ENCODE peak calls at places on chromosome 7, in eight cellular contexts. One of them, this sample, is unnamed.

GRCh38 chr7:157016352-157017041 is 6.0 kb upstream of the MNX1 start:
- DNase-seq in cardiac fibroblast: no peak
- DNase-seq in fibroblast of villous mesenchyme: no peak
- DNase-seq in HFF-Myc: no peak
- DNase-seq in transverse colon: no peak
- DNase-seq in PC-3: no peak
- DNase-seq in colonic mucosa: peak
- DNase-seq in esophagus squamous epithelium: no peak
- DNase-seq in this sample: no peak

GRCh38 chr7:132635127-132635526 is 58.9 kb upstream of the PLXNA4 start:
- DNase-seq in cardiac fibroblast: no peak
- DNase-seq in fibroblast of villous mesenchyme: no peak
- DNase-seq in HFF-Myc: no peak
- DNase-seq in transverse colon: no peak
- DNase-seq in PC-3: no peak
- DNase-seq in colonic mucosa: no peak
- DNase-seq in esophagus squamous epithelium: no peak
- DNase-seq in this sample: no peak

GRCh38 chr7:34544621-34545020 is 113.4 kb upstream of the NPSR1 start:
- DNase-seq in cardiac fibroblast: no peak
- DNase-seq in fibroblast of villous mesenchyme: no peak
- DNase-seq in HFF-Myc: no peak
- DNase-seq in transverse colon: no peak
- DNase-seq in PC-3: no peak
- DNase-seq in colonic mucosa: no peak
- DNase-seq in esophagus squamous epithelium: no peak
- DNase-seq in this sample: no peak

GRCh38 chr7:24366901-24367300 is 82.9 kb downstream of the NPY start:
- DNase-seq in cardiac fibroblast: no peak
- DNase-seq in fibroblast of villous mesenchyme: no peak
- DNase-seq in HFF-Myc: no peak
- DNase-seq in transverse colon: no peak
- DNase-seq in PC-3: no peak
- DNase-seq in colonic mucosa: no peak
- DNase-seq in esophagus squamous epithelium: no peak
- DNase-seq in this sample: no peak

GRCh38 chr7:125409921-125410320 is 480.3 kb upstream of the POT1 start:
- DNase-seq in cardiac fibroblast: no peak
- DNase-seq in fibroblast of villous mesenchyme: no peak
- DNase-seq in HFF-Myc: no peak
- DNase-seq in transverse colon: no peak
- DNase-seq in PC-3: no peak
- DNase-seq in colonic mucosa: no peak
- DNase-seq in esophagus squamous epithelium: no peak
- DNase-seq in this sample: no peak

GRCh38 chr7:158444501-158445420 is 142.9 kb downstream of the PTPRN2 start:
- DNase-seq in cardiac fibroblast: no peak
- DNase-seq in fibroblast of villous mesenchyme: no peak
- DNase-seq in HFF-Myc: no peak
- DNase-seq in transverse colon: no peak
- DNase-seq in PC-3: no peak
- DNase-seq in colonic mucosa: no peak
- DNase-seq in esophagus squamous epithelium: no peak
- DNase-seq in this sample: no peak

GRCh38 chr7:96253441-96253840 is 68.5 kb downstream of the SLC25A13 start:
- DNase-seq in cardiac fibroblast: no peak
- DNase-seq in fibroblast of villous mesenchyme: no peak
- DNase-seq in HFF-Myc: no peak
- DNase-seq in transverse colon: no peak
- DNase-seq in PC-3: no peak
- DNase-seq in colonic mucosa: no peak
- DNase-seq in esophagus squamous epithelium: no peak
- DNase-seq in this sample: no peak

GRCh38 chr7:51318886-51319579 is 2.4 kb upstream of the COBL start:
- DNase-seq in cardiac fibroblast: no peak
- DNase-seq in fibroblast of villous mesenchyme: no peak
- DNase-seq in HFF-Myc: no peak
- DNase-seq in transverse colon: peak
- DNase-seq in PC-3: no peak
- DNase-seq in colonic mucosa: peak
- DNase-seq in esophagus squamous epithelium: no peak
- DNase-seq in this sample: no peak

GRCh38 chr7:66503551-66504031 is 125.1 kb upstream of the KCTD7 start:
- DNase-seq in cardiac fibroblast: no peak
- DNase-seq in fibroblast of villous mesenchyme: no peak
- DNase-seq in HFF-Myc: no peak
- DNase-seq in transverse colon: no peak
- DNase-seq in PC-3: no peak
- DNase-seq in colonic mucosa: no peak
- DNase-seq in esophagus squamous epithelium: no peak
- DNase-seq in this sample: no peak

GRCh38 chr7:49774459-49775064 is 1.1 kb downstream of the VWC2 start:
- DNase-seq in cardiac fibroblast: no peak
- DNase-seq in fibroblast of villous mesenchyme: no peak
- DNase-seq in HFF-Myc: no peak
- DNase-seq in transverse colon: no peak
- DNase-seq in PC-3: no peak
- DNase-seq in colonic mucosa: peak
- DNase-seq in esophagus squamous epithelium: no peak
- DNase-seq in this sample: no peak

GRCh38 chr7:26388256-26388655 is 96.6 kb downstream of the SNX10 start:
- DNase-seq in cardiac fibroblast: no peak
- DNase-seq in fibroblast of villous mesenchyme: no peak
- DNase-seq in HFF-Myc: no peak
- DNase-seq in transverse colon: no peak
- DNase-seq in PC-3: no peak
- DNase-seq in colonic mucosa: no peak
- DNase-seq in esophagus squamous epithelium: no peak
- DNase-seq in this sample: no peak

GRCh38 chr7:35761882-35762720 is 38.8 kb upstream of the SEPTIN7 start:
- DNase-seq in cardiac fibroblast: peak
- DNase-seq in fibroblast of villous mesenchyme: peak
- DNase-seq in HFF-Myc: peak
- DNase-seq in transverse colon: no peak
- DNase-seq in PC-3: no peak
- DNase-seq in colonic mucosa: no peak
- DNase-seq in esophagus squamous epithelium: no peak
- DNase-seq in this sample: no peak

GRCh38 chr7:24227603-24228359 is 56.2 kb upstream of the NPY start:
- DNase-seq in cardiac fibroblast: no peak
- DNase-seq in fibroblast of villous mesenchyme: no peak
- DNase-seq in HFF-Myc: no peak
- DNase-seq in transverse colon: no peak
- DNase-seq in PC-3: no peak
- DNase-seq in colonic mucosa: no peak
- DNase-seq in esophagus squamous epithelium: no peak
- DNase-seq in this sample: no peak

GRCh38 chr7:3065724-3066143 is 22.1 kb upstream of the CARD11 start:
- DNase-seq in cardiac fibroblast: peak
- DNase-seq in fibroblast of villous mesenchyme: peak
- DNase-seq in HFF-Myc: no peak
- DNase-seq in transverse colon: peak
- DNase-seq in PC-3: peak
- DNase-seq in colonic mucosa: peak
- DNase-seq in esophagus squamous epithelium: no peak
- DNase-seq in this sample: peak

GRCh38 chr7:116528008-116528789 is 3.4 kb downstream of the CAV1 start:
- DNase-seq in cardiac fibroblast: peak
- DNase-seq in fibroblast of villous mesenchyme: peak
- DNase-seq in HFF-Myc: peak
- DNase-seq in transverse colon: peak
- DNase-seq in PC-3: peak
- DNase-seq in colonic mucosa: peak
- DNase-seq in esophagus squamous epithelium: no peak
- DNase-seq in this sample: peak

GRCh38 chr7:105210721-105211205 is 178.0 kb downstream of the SRPK2 start:
- DNase-seq in cardiac fibroblast: peak
- DNase-seq in fibroblast of villous mesenchyme: no peak
- DNase-seq in HFF-Myc: no peak
- DNase-seq in transverse colon: no peak
- DNase-seq in PC-3: no peak
- DNase-seq in colonic mucosa: no peak
- DNase-seq in esophagus squamous epithelium: no peak
- DNase-seq in this sample: no peak

GRCh38 chr7:30612658-30613265 is 18.1 kb downstream of the GARS1 start:
- DNase-seq in cardiac fibroblast: no peak
- DNase-seq in fibroblast of villous mesenchyme: no peak
- DNase-seq in HFF-Myc: no peak
- DNase-seq in transverse colon: no peak
- DNase-seq in PC-3: no peak
- DNase-seq in colonic mucosa: no peak
- DNase-seq in esophagus squamous epithelium: no peak
- DNase-seq in this sample: peak

GRCh38 chr7:101814081-101814995 is 3.1 kb upstream of the CUX1 start:
- DNase-seq in cardiac fibroblast: peak
- DNase-seq in fibroblast of villous mesenchyme: peak
- DNase-seq in HFF-Myc: no peak
- DNase-seq in transverse colon: peak
- DNase-seq in PC-3: peak
- DNase-seq in colonic mucosa: peak
- DNase-seq in esophagus squamous epithelium: no peak
- DNase-seq in this sample: peak

GRCh38 chr7:101817930-101818698 is 688 bp downstream of the CUX1 start:
- DNase-seq in cardiac fibroblast: peak
- DNase-seq in fibroblast of villous mesenchyme: peak
- DNase-seq in HFF-Myc: no peak
- DNase-seq in transverse colon: no peak
- DNase-seq in PC-3: no peak
- DNase-seq in colonic mucosa: no peak
- DNase-seq in esophagus squamous epithelium: no peak
- DNase-seq in this sample: no peak

GRCh38 chr7:138515001-138515528 is 55.0 kb downstream of the TRIM24 start:
- DNase-seq in cardiac fibroblast: no peak
- DNase-seq in fibroblast of villous mesenchyme: no peak
- DNase-seq in HFF-Myc: no peak
- DNase-seq in transverse colon: no peak
- DNase-seq in PC-3: no peak
- DNase-seq in colonic mucosa: no peak
- DNase-seq in esophagus squamous epithelium: no peak
- DNase-seq in this sample: no peak

GRCh38 chr7:99001482-99002145 is 123.3 kb downstream of the TRRAP start:
- DNase-seq in cardiac fibroblast: no peak
- DNase-seq in fibroblast of villous mesenchyme: no peak
- DNase-seq in HFF-Myc: no peak
- DNase-seq in transverse colon: no peak
- DNase-seq in PC-3: no peak
- DNase-seq in colonic mucosa: no peak
- DNase-seq in esophagus squamous epithelium: no peak
- DNase-seq in this sample: peak

GRCh38 chr7:30681262-30682130 is 760 bp downstream of the CRHR2 start:
- DNase-seq in cardiac fibroblast: no peak
- DNase-seq in fibroblast of villous mesenchyme: no peak
- DNase-seq in HFF-Myc: no peak
- DNase-seq in transverse colon: no peak
- DNase-seq in PC-3: no peak
- DNase-seq in colonic mucosa: no peak
- DNase-seq in esophagus squamous epithelium: no peak
- DNase-seq in this sample: no peak

GRCh38 chr7:87330942-87331341 is 14.5 kb upstream of the CROT start:
- DNase-seq in cardiac fibroblast: no peak
- DNase-seq in fibroblast of villous mesenchyme: no peak
- DNase-seq in HFF-Myc: no peak
- DNase-seq in transverse colon: no peak
- DNase-seq in PC-3: no peak
- DNase-seq in colonic mucosa: no peak
- DNase-seq in esophagus squamous epithelium: no peak
- DNase-seq in this sample: no peak

GRCh38 chr7:142519077-142519789 is 230.0 kb upstream of the PRSS1 start:
- DNase-seq in cardiac fibroblast: peak
- DNase-seq in fibroblast of villous mesenchyme: no peak
- DNase-seq in HFF-Myc: no peak
- DNase-seq in transverse colon: no peak
- DNase-seq in PC-3: no peak
- DNase-seq in colonic mucosa: no peak
- DNase-seq in esophagus squamous epithelium: no peak
- DNase-seq in this sample: no peak
- TF ChIP-seq CTCF in cardiac fibroblast: no peak
- TF ChIP-seq CTCF in fibroblast of villous mesenchyme: peak
- TF ChIP-seq CTCF in HFF-Myc: no peak
- TF ChIP-seq CTCF in transverse colon: no peak
- TF ChIP-seq CTCF in PC-3: peak
- TF ChIP-seq CTCF in colonic mucosa: no peak
- TF ChIP-seq CTCF in esophagus squamous epithelium: no peak
- TF ChIP-seq CTCF in this sample: no peak

GRCh38 chr7:44212018-44212417 is 11.2 kb downstream of the YKT6 start:
- DNase-seq in cardiac fibroblast: no peak
- DNase-seq in fibroblast of villous mesenchyme: no peak
- DNase-seq in HFF-Myc: no peak
- DNase-seq in transverse colon: no peak
- DNase-seq in PC-3: no peak
- DNase-seq in colonic mucosa: no peak
- DNase-seq in esophagus squamous epithelium: no peak
- DNase-seq in this sample: no peak
- H3K4me3 ChIP-seq in cardiac fibroblast: no peak
- H3K4me3 ChIP-seq in fibroblast of villous mesenchyme: no peak
- H3K4me3 ChIP-seq in HFF-Myc: no peak
- H3K4me3 ChIP-seq in transverse colon: no peak
- H3K4me3 ChIP-seq in PC-3: no peak
- H3K4me3 ChIP-seq in colonic mucosa: no peak
- H3K4me3 ChIP-seq in esophagus squamous epithelium: no peak
- H3K4me3 ChIP-seq in this sample: no peak

GRCh38 chr7:100722480-100723212 is 2.4 kb downstream of the EPO start:
- DNase-seq in cardiac fibroblast: no peak
- DNase-seq in fibroblast of villous mesenchyme: no peak
- DNase-seq in HFF-Myc: no peak
- DNase-seq in transverse colon: no peak
- DNase-seq in PC-3: no peak
- DNase-seq in colonic mucosa: no peak
- DNase-seq in esophagus squamous epithelium: no peak
- DNase-seq in this sample: no peak

GRCh38 chr7:100720645-100721504 is 607 bp downstream of the EPO start:
- DNase-seq in cardiac fibroblast: no peak
- DNase-seq in fibroblast of villous mesenchyme: no peak
- DNase-seq in HFF-Myc: no peak
- DNase-seq in transverse colon: no peak
- DNase-seq in PC-3: no peak
- DNase-seq in colonic mucosa: no peak
- DNase-seq in esophagus squamous epithelium: no peak
- DNase-seq in this sample: no peak

GRCh38 chr7:100720320-100720644 is at the start of gene EPO:
- DNase-seq in cardiac fibroblast: no peak
- DNase-seq in fibroblast of villous mesenchyme: no peak
- DNase-seq in HFF-Myc: no peak
- DNase-seq in transverse colon: no peak
- DNase-seq in PC-3: no peak
- DNase-seq in colonic mucosa: no peak
- DNase-seq in esophagus squamous epithelium: no peak
- DNase-seq in this sample: no peak

GRCh38 chr7:100721505-100721812 is 1.2 kb downstream of the EPO start:
- DNase-seq in cardiac fibroblast: no peak
- DNase-seq in fibroblast of villous mesenchyme: no peak
- DNase-seq in HFF-Myc: no peak
- DNase-seq in transverse colon: no peak
- DNase-seq in PC-3: no peak
- DNase-seq in colonic mucosa: no peak
- DNase-seq in esophagus squamous epithelium: no peak
- DNase-seq in this sample: no peak

GRCh38 chr7:100719523-100720319 is 547 bp upstream of the EPO start:
- DNase-seq in cardiac fibroblast: peak
- DNase-seq in fibroblast of villous mesenchyme: peak
- DNase-seq in HFF-Myc: no peak
- DNase-seq in transverse colon: peak
- DNase-seq in PC-3: peak
- DNase-seq in colonic mucosa: no peak
- DNase-seq in esophagus squamous epithelium: no peak
- DNase-seq in this sample: peak
- TF ChIP-seq CTCF in cardiac fibroblast: peak
- TF ChIP-seq CTCF in fibroblast of villous mesenchyme: peak
- TF ChIP-seq CTCF in HFF-Myc: peak
- TF ChIP-seq CTCF in transverse colon: no peak
- TF ChIP-seq CTCF in PC-3: peak
- TF ChIP-seq CTCF in colonic mucosa: no peak
- TF ChIP-seq CTCF in esophagus squamous epithelium: no peak
- TF ChIP-seq CTCF in this sample: peak

GRCh38 chr7:146116452-146117219 is at the start of gene CNTNAP2:
- DNase-seq in cardiac fibroblast: peak
- DNase-seq in fibroblast of villous mesenchyme: no peak
- DNase-seq in HFF-Myc: no peak
- DNase-seq in transverse colon: no peak
- DNase-seq in PC-3: peak
- DNase-seq in colonic mucosa: no peak
- DNase-seq in esophagus squamous epithelium: no peak
- DNase-seq in this sample: peak
- H3K4me3 ChIP-seq in cardiac fibroblast: peak
- H3K4me3 ChIP-seq in fibroblast of villous mesenchyme: peak
- H3K4me3 ChIP-seq in HFF-Myc: no peak
- H3K4me3 ChIP-seq in transverse colon: peak
- H3K4me3 ChIP-seq in PC-3: peak
- H3K4me3 ChIP-seq in colonic mucosa: peak
- H3K4me3 ChIP-seq in esophagus squamous epithelium: no peak
- H3K4me3 ChIP-seq in this sample: peak

This sample was measured in astrocyte of the spinal cord.